ENCODE peak calls at places on chromosomes 5 and 9, in nine cellular contexts. X, O, Z, H, Y, V, E, U and S are unnamed samples.

GRCh38 chr5:123496892-123497291 is 15.1 kb upstream of the CSNK1G3 start:
- DNase-seq in X (no peak), O (no peak), Z (no peak), H (peak; percentile 32), Y (no peak), V (no peak), E (peak; percentile 52), U (no peak), S (no peak)

GRCh38 chr9:114662081-114662989 is 4.7 kb upstream of the TEX53 start:
- DNase-seq in X (peak; percentile 41), O (no peak), Z (no peak), H (peak; percentile 29), Y (peak; percentile 56), V (no peak), E (peak; percentile 39), U (no peak), S (no peak)

GRCh38 chr9:31588010-31588409 is 796.4 kb upstream of the ACO1 start:
- DNase-seq in X (no peak), O (no peak), Z (no peak), H (no peak), Y (no peak), V (no peak), E (no peak), U (no peak), S (no peak)

GRCh38 chr9:135082536-135082935 is 4.9 kb upstream of the OLFM1 start:
- DNase-seq in X (no peak), O (no peak), Z (no peak), H (no peak), Y (no peak), V (no peak), E (no peak), U (peak; percentile 38), S (peak; percentile 1)

GRCh38 chr9:132798817-132799790 is 79.0 kb downstream of the AK8 start:
- DNase-seq in X (peak; percentile 41), O (no peak), Z (no peak), H (no peak), Y (no peak), V (no peak), E (no peak), U (no peak), S (no peak)

GRCh38 chr5:97142521-97143254 is at the start of gene LIX1:
- DNase-seq in X (peak; percentile 16), O (no peak), Z (peak; percentile 29), H (peak; percentile 8), Y (peak; percentile 58), V (no peak), E (peak; percentile 60), U (no peak), S (peak; percentile 47)

GRCh38 chr5:117133198-117133597 is 558.6 kb upstream of the SEMA6A start:
- DNase-seq in X (no peak), O (no peak), Z (no peak), H (no peak), Y (no peak), V (no peak), E (no peak), U (no peak), S (no peak)

GRCh38 chr5:135186662-135187522 is 152.9 kb upstream of the PITX1 start:
- DNase-seq in X (no peak), O (no peak), Z (no peak), H (peak; percentile 28), Y (no peak), V (no peak), E (no peak), U (no peak), S (no peak)

GRCh38 chr5:143078971-143079370 is 308.8 kb downstream of the ARHGAP26 start:
- DNase-seq in X (no peak), O (no peak), Z (peak; percentile 32), H (no peak), Y (no peak), V (no peak), E (no peak), U (no peak), S (no peak)

GRCh38 chr5:31487510-31487909 is 44.4 kb downstream of the DROSHA start:
- DNase-seq in X (no peak), O (no peak), Z (no peak), H (no peak), Y (no peak), V (no peak), E (peak; percentile 5), U (no peak), S (no peak)

GRCh38 chr5:138905541-138905940 is 30.4 kb upstream of the LRRTM2 start:
- DNase-seq in X (no peak), O (peak; percentile 44), Z (peak; percentile 83), H (peak; percentile 41), Y (no peak), V (no peak), E (no peak), U (no peak), S (no peak)

GRCh38 chr5:53424691-53425597 is 55.5 kb upstream of the FST start:
- DNase-seq in X (no peak), O (no peak), Z (peak; percentile 90), H (peak; percentile 73), Y (no peak), V (no peak), E (no peak), U (no peak), S (no peak)

GRCh38 chr9:127123239-127123935 is 952 bp upstream of the ANGPTL2 start:
- DNase-seq in X (peak; percentile 58), O (no peak), Z (no peak), H (no peak), Y (no peak), V (no peak), E (no peak), U (no peak), S (no peak)

DNA sequence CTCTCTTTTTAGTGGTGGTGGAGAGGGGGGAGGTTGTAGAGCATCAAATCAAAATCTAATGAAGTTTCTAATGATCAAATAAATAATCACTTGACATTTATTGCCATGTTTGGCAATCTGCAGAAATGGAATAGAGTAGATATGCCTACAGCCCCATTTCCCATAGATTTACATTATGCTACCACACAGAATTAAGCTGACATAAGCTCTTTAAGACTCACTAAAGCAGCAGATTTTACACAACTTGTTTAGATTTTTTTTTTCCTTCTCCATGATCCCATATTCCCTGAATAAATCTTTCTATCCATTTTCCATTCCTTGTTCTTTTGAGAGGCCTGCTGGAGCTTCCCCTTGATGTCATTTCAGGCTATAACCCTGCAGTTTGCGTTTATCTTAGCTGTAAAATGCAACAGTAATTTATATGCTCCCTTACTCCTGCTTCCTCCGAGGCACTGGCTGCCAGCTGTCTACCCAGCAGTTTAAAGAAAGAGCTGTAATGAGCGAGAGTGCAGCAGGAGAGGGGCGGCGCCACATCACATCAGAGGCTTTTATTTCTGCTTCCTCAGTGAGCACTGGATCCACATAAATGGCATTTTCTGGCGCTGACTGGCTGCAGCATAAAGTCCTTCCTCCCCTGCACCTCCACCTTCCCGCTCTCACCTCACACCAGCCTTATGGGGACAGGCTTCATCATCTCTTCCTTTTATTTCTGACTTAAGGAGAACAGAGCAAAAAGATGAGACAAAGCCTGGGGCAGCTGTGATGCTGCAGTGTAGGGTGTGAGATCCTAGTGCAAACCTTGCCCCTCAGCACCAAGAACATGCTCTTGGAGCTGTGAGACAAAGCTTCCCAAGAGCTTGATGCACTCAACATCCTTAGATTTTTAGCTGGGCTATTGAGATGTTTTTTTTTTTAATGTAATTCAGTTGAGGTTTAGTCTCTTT is 829.4 kb upstream of the ZNF608 start:
- DNase-seq in X (no peak), O (no peak), Z (peak; percentile 18), H (no peak), Y (peak; percentile 70), V (no peak), E (peak; percentile 59), U (no peak), S (no peak)
- TF ChIP-seq CTCF in X (no peak), O (no peak), Z (peak; percentile 25), H (no peak), Y (peak; percentile 17), V (no peak), E (no peak), U (peak; percentile 33), S (no peak)

DNA sequence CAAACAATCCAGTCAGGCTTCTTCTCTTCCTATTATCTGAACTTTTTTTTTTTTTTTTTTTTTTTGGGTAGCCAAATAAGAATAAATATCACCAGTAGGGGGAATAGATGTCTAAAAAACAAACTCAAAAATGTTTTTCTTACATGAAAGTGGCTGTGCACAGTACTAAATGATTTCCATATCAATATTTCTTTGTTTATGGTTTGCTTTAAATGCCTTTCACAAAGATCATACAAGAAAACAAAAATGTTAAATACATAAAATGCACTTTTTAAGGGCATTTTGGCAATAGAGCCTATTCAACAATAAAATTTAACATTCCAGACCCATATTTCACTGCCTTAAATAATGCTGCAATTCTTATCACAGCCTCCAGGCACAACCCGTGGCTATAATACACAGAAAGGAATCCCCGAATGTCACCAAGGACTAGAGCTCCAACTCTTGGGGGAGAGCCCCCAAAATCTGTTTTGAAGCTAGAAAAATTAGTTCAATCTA is 91.1 kb upstream of the TBCA start:
- DNase-seq in X (no peak), O (no peak), Z (no peak), H (no peak), Y (no peak), V (no peak), E (peak; percentile 54), U (no peak), S (no peak)
- TF ChIP-seq CTCF in X (peak; percentile 13), O (peak; percentile 23), Z (peak; percentile 46), H (peak; percentile 17), Y (peak; percentile 33), V (no peak), E (peak; percentile 44), U (peak; percentile 75), S (peak; percentile 63)

DNA sequence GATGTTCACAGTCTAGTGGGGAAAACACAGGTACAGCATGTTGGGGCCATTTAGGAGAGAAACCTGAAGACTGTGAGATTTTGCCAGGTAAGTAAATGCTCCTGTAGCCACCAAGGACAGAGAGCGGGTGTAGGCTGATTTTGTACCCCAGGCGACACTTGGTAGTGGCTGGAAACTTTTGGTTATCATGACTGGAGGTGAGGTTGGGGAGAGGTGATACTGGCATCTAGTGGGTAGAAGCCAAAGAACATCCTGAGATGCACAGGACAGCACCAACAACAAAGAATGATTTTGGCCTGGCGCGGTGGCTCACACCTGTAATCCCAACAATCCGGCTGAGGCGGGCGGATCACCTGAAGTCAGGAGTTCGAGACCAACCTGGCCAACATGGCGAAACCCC is 38.8 kb upstream of the PWWP2A start:
- DNase-seq in X (no peak), O (no peak), Z (no peak), H (no peak), Y (no peak), V (no peak), E (no peak), U (no peak), S (no peak)
- TF ChIP-seq CTCF in X (no peak), O (no peak), Z (peak; percentile 25), H (no peak), Y (no peak), V (no peak), E (no peak), U (peak; percentile 27), S (no peak)

DNA sequence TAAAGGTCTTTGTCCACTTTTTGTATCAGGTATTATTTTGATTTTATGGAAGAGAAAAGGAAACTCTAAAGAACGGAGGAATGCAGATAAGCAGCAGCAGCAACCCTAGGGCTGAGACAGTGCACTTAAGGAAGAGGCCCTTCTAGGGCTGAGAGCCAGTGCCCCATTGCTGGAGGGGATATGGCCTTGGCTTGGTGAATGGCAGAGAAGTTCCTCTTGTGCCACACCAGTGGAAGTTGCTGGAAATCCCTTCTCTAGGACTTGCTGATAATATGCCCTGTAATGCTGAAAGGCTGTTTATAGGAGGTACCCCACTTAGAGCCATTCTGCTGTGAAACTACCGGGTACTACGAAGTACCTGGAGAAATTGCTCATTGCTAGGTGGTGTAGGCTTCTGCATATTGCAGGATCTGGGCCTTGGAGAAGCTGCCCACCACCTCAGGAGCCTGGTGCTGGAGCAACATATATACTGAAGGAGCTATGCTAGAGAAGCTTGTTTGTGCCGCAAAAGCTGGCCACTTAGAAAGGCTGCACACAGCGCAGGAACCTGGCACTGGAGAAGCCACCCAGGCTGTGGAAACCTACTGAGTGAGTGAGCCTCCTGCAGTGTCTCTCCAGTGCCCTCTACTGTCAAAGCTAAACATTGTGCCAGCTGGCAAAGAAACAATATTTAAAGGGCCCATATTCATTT is 9.6 kb upstream of the UBTD2 start:
- DNase-seq in X (peak; percentile 74), O (no peak), Z (peak; percentile 53), H (peak; percentile 58), Y (peak; percentile 76), V (peak; percentile 60), E (peak; percentile 77), U (no peak), S (peak; percentile 64)
- TF ChIP-seq CTCF in X (peak; percentile 65), O (peak; percentile 89), Z (peak; percentile 97), H (peak; percentile 91), Y (peak; percentile 79), V (peak; percentile 81), E (peak; percentile 83), U (peak; percentile 90), S (peak; percentile 90)